ENCODE peak calls at places on chromosomes 1 and 21, in seven cellular contexts. M, W, Y, P, V, D and Q are unnamed samples.

GRCh38 chr1:100767176-100767876 is 47.8 kb downstream of the VCAM1 start:
- DNase-seq in W (no peak), P (peak; percentile 57), M (no peak), Y (no peak), V (no peak), D (peak; percentile 2), Q (peak; percentile 25)

GRCh38 chr1:36436820-36437219 is 13.4 kb downstream of the OSCP1 start:
- DNase-seq in M (no peak), W (no peak), D (no peak), P (peak; percentile 52), V (no peak), Y (no peak), Q (no peak)

GRCh38 chr1:63713627-63714481 is 60.0 kb upstream of the ROR1 start:
- DNase-seq in Y (no peak), W (no peak), M (no peak), P (peak; percentile 93), D (peak; percentile 91), V (no peak), Q (peak; percentile 85)

GRCh38 chr1:111203681-111204210 is 3.3 kb upstream of the DENND2D start:
- DNase-seq in Y (peak; percentile 97), D (peak; percentile 73), W (peak; percentile 82), P (no peak), V (no peak), M (peak; percentile 93), Q (peak; percentile 49)

GRCh38 chr1:101181930-101182329 is 54.9 kb upstream of the S1PR1 start:
- DNase-seq in V (no peak), P (peak; percentile 75), D (peak; percentile 31), Y (no peak), M (no peak), W (no peak), Q (no peak)

GRCh38 chr1:59142663-59143487 is 154.0 kb upstream of the FGGY start:
- DNase-seq in M (peak; percentile 27), Y (no peak), V (no peak), W (no peak), D (peak; percentile 97), P (peak; percentile 98), Q (peak; percentile 98)

GRCh38 chr1:201634261-201634660 is 95.3 kb downstream of the NAV1 start:
- DNase-seq in M (no peak), Y (no peak), D (peak; percentile 80), W (no peak), V (no peak), P (peak; percentile 78), Q (no peak)

GRCh38 chr1:3543076-3544049 is 67.9 kb downstream of the MEGF6 start:
- DNase-seq in P (peak; percentile 92), W (no peak), Y (no peak), V (no peak), M (peak; percentile 7), D (peak; percentile 99), Q (peak; percentile 96)

GRCh38 chr1:200041337-200042118 is 14.0 kb downstream of the NR5A2 start:
- DNase-seq in D (peak; percentile 8), M (no peak), W (no peak), Y (no peak), V (no peak), P (no peak), Q (no peak)

GRCh38 chr1:216670118-216670870 is 52.9 kb downstream of the ESRRG start:
- DNase-seq in D (peak; percentile 51), Y (no peak), P (peak; percentile 54), W (no peak), M (no peak), V (no peak), Q (peak; percentile 7)

GRCh38 chr21:45699966-45700365 is 56.4 kb downstream of the PCBP3 start:
- DNase-seq in V (no peak), P (no peak), W (no peak), Y (no peak), M (no peak), D (peak; percentile 77), Q (peak; percentile 23)

GRCh38 chr1:67213164-67213563 is 46.9 kb downstream of the IL23R start:
- DNase-seq in M (no peak), D (peak; percentile 46), Y (no peak), W (no peak), V (no peak), P (peak; percentile 17), Q (peak; percentile 24)

GRCh38 chr1:33342041-33342723 is 21.3 kb upstream of the A3GALT2 start:
- DNase-seq in V (peak; percentile 77), P (peak; percentile 99), Y (no peak), M (peak; percentile 57), W (peak; percentile 91), D (peak; percentile 98), Q (peak; percentile 98)

GRCh38 chr1:181179279-181179979 is 90.9 kb downstream of the IER5 start:
- DNase-seq in W (no peak), D (no peak), Y (no peak), M (no peak), P (no peak), V (no peak), Q (no peak)

GRCh38 chr1:117336087-117336817 is 31.0 kb upstream of the MAN1A2 start:
- DNase-seq in M (no peak), W (no peak), D (no peak), V (no peak), P (peak; percentile 46), Y (no peak), Q (no peak)

GRCh38 chr1:10980094-10980577 is 32.3 kb upstream of the TARDBP start:
- DNase-seq in Y (no peak), D (peak; percentile 92), W (peak; percentile 91), V (peak; percentile 80), P (peak; percentile 31), M (peak; percentile 86), Q (peak; percentile 93)
- TF ChIP-seq CTCF in Y (no peak), D (peak; percentile 37), W (peak; percentile 47), V (peak; percentile 45), P (peak; percentile 32), M (peak; percentile 19), Q (peak; percentile 39)

DNA sequence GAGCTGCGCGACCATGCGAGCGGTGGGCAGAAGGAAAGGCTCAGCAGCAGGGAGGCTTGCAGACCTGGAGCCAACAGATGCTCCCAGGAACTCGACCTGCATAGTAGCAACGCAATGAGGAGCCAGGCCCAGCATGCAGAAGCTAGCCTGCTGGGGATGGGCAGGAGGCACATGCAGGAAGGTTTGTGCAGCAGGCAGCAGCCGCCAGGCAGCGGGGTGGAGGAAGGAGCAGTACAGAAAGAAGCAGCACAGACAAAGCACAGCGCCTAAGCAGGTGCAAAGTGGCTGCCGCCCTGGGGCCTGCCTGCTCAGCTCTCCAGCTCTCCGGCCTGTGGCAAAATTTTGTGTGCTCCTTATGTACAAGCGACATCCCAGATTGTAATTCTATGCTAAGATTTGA is 213.5 kb upstream of the MAP1LC3C start:
- DNase-seq in P (no peak), D (no peak), Y (no peak), V (peak; percentile 46), W (no peak), M (no peak), Q (no peak)
- H3K4me3 ChIP-seq in P (no peak overlapping the region), D (no peak overlapping the region), Y (no peak overlapping the region), V (no peak overlapping the region), W (no peak overlapping the region), M (no peak overlapping the region), Q (no peak overlapping the region)

DNA sequence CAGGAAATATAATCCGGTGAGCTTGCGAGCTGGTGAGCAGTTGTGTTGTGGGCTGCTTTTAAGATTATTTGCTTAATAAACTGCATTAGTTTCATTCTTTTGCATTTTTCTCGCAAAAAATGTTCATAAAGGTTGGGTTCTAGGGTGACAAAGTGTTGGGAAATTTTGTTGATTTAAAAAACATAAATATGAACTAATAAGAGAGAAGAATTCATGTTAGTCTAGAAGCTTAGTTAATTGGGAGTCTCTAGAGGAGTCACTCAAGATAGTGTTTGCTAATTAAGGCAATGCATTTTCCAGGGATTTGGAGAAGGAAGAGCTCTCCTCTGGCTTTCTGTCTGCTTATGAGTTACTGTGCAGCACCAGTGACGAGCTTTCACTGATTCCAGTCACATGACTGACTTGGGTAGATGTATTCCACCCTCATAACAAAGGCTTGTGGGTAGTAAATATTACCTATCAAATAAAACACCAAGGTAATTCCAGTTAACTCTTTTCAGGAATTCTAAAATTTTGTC is 417.0 kb downstream of the PTBP2 start:
- DNase-seq in W (no peak), M (no peak), D (peak; percentile 4), V (no peak), Y (no peak), P (no peak), Q (no peak)
- TF ChIP-seq CTCF in W (no peak), M (no peak), D (no peak), V (no peak), Y (no peak), P (no peak), Q (no peak)

GRCh38 chr1:217674330-217674729 is 43.2 kb downstream of the SPATA17 start:
- DNase-seq in W (no peak), M (no peak), Y (no peak), P (no peak), D (no peak), V (no peak), Q (no peak)
- H3K4me3 ChIP-seq in W (no peak overlapping the region), M (no peak overlapping the region), Y (no peak overlapping the region), P (no peak overlapping the region), D (no peak overlapping the region), V (no peak overlapping the region), Q (no peak overlapping the region)

DNA sequence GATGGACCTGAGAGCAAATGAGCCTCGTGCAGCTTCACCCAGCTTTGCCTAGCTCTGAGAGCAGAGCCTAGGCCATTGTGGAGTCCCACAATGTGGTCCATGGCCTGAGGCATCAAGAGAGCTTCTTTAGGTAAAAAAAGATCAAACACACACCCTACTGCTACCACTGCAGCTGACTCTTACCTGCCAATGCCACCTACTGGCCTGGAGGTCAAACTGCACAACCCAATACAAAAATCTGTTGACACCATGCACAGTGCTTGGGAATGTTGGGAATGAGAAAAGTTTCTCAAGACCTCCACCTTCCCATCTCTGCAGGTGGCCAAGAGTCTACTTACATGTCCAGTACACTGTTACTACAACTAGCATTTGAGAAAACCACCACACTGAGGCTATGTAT is 60.6 kb downstream of the UCHL5 start:
- DNase-seq in Y (no peak), V (no peak), P (no peak), D (no peak), M (no peak), W (no peak), Q (no peak)
- TF ChIP-seq CTCF in Y (peak; percentile 7), V (peak; percentile 56), P (peak; percentile 5), D (peak; percentile 8), M (peak; percentile 38), W (no peak), Q (no peak)

GRCh38 chr1:46800742-46801141 is 1.9 kb downstream of the CYP4B1 start:
- DNase-seq in M (no peak), W (no peak), P (no peak), Y (no peak), V (no peak), D (no peak), Q (no peak)
- H3K4me3 ChIP-seq in M (no peak overlapping the region), W (no peak overlapping the region), P (no peak overlapping the region), Y (no peak overlapping the region), V (no peak overlapping the region), D (no peak overlapping the region), Q (no peak overlapping the region)